ENCODE peak calls at places on chromosomes 2 and 18, in eight cellular contexts. F is astrocyte, W is fibroblast of lung, U is heart right ventricle, I is cardiac fibroblast, K is neural crest cell, Q is AG04450, J is WERI-Rb-1. S is an unnamed sample.

GRCh38 chr2:172096661-172097547 is 5.8 kb downstream of the DLX2 start:
- DNase-seq in J (no peak), I (peak; percentile 70), U (no peak), F (peak; percentile 39), K (peak; percentile 35), Q (no peak), W (no peak), S (no peak)

GRCh38 chr18:42271656-42272355 is 316.8 kb downstream of the PIK3C3 start:
- DNase-seq in K (no peak), Q (no peak), F (no peak), W (no peak), I (no peak), U (no peak), J (no peak), S (no peak)

GRCh38 chr2:225207471-225207870 is 165.2 kb upstream of the DOCK10 start:
- DNase-seq in K (no peak), U (no peak), J (no peak), F (no peak), I (no peak), Q (no peak), W (no peak), S (no peak)

GRCh38 chr2:134508396-134508795 is 210.4 kb downstream of the TMEM163 start:
- DNase-seq in U (no peak), J (no peak), K (no peak), F (no peak), I (no peak), Q (no peak), W (no peak), S (no peak)

GRCh38 chr2:231706731-231707624 is 1.3 kb upstream of the PTMA start:
- DNase-seq in F (peak; percentile 98), K (peak; percentile 99), I (peak; percentile 99), Q (peak; percentile 97), W (peak; percentile 99), J (peak; percentile 98), U (peak; percentile 97), S (peak; percentile 86)

GRCh38 chr18:23453657-23454011 is 547 bp downstream of the RIOK3 start:
- DNase-seq in J (no peak), Q (no peak), F (peak; percentile 69), W (peak; percentile 56), I (peak; percentile 48), K (no peak), U (no peak), S (no peak)

GRCh38 chr2:20314562-20315521 is 35.8 kb downstream of the PUM2 start:
- DNase-seq in U (no peak), K (no peak), I (no peak), F (peak; percentile 20), Q (no peak), W (no peak), J (no peak), S (no peak)

GRCh38 chr2:11967946-11968465 is 221.6 kb downstream of the LPIN1 start:
- DNase-seq in F (peak; percentile 82), J (peak; percentile 93), Q (no peak), U (peak; percentile 59), I (peak; percentile 82), K (no peak), W (peak; percentile 61), S (no peak)

GRCh38 chr2:55771612-55772011 is 78.0 kb upstream of the PNPT1 start:
- DNase-seq in Q (no peak), W (peak; percentile 75), I (peak; percentile 75), F (peak; percentile 25), U (no peak), J (no peak), K (no peak), S (no peak)

GRCh38 chr2:1892529-1893250 is 148.4 kb upstream of the PXDN start:
- DNase-seq in U (no peak), F (no peak), I (no peak), J (peak; percentile 62), Q (no peak), W (no peak), K (no peak), S (no peak)

GRCh38 chr18:58335821-58336220 is 291.8 kb downstream of the NEDD4L start:
- DNase-seq in F (peak; percentile 27), W (no peak), J (no peak), K (no peak), U (no peak), I (no peak), Q (no peak), S (no peak)
- TF ChIP-seq CTCF in F (no peak), W (peak; percentile 36), J (peak; percentile 10), K (peak; percentile 35), U (no peak), I (peak; percentile 24), Q (peak; percentile 41), S (no peak)

GRCh38 chr2:169476459-169476858 is 2.8 kb upstream of the BBS5 start:
- DNase-seq in F (peak; percentile 46), J (no peak), U (no peak), W (peak; percentile 15), K (no peak), Q (no peak), I (no peak), S (no peak)

GRCh38 chr2:169478339-169478738 is 955 bp upstream of the BBS5 start:
- DNase-seq in Q (no peak), J (no peak), I (peak; percentile 76), K (no peak), F (peak; percentile 27), W (peak; percentile 67), U (no peak), S (no peak)

GRCh38 chr2:169480079-169480465 is 778 bp downstream of the BBS5 start:
- DNase-seq in J (no peak), Q (no peak), I (peak; percentile 13), K (no peak), F (no peak), U (no peak), W (peak; percentile 22), S (no peak)

GRCh38 chr2:169478745-169479256 is 493 bp upstream of the BBS5 start:
- DNase-seq in I (no peak), W (no peak), K (no peak), U (no peak), J (no peak), Q (no peak), F (no peak), S (no peak)

DNA sequence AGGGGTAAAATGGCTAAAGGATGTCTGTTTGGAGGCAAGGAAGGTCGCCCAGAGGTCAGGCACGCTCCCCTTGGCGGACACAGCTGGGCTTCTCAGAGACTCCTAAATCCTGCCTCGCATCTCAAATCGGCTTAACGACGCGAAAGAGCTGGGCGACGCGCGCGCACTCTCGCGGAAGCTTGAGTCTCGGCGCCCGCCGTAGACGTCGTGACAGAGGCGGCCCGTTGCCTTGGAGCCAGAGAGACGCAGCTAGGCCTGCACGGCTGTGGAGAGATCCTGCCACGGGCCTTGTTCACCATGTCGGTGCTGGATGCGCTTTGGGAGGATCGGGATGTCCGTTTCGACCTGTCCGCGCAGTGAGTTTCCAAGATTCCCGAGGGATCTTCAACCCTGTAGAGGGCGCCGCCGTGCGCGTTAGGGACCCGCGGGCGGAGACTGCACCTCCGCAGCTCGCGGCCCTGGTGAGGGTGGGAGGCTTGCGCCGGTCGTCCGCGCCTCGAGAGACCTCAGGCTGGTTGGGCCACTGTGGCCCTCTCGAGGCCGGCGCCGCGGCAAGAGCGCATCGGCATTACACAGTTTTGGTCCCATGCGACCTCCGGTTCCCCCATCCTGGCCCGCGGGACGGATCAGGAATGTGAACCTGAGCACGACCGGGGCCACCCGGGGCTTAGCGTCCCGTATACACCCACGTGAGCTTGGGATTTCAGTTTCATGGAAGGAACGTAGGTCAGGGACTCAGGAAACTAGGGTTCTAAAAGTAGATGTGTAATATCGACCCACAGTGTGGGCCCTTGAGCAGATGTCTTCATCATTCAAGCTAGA is at the start of gene BBS5:
- DNase-seq in K (peak; percentile 63), Q (peak; percentile 58), J (peak; percentile 92), I (peak; percentile 89), U (peak; percentile 84), F (peak; percentile 81), W (peak; percentile 88), S (peak; percentile 33)
- TF ChIP-seq CTCF in K (peak; percentile 62), Q (peak; percentile 62), J (peak; percentile 55), I (peak; percentile 43), U (peak; percentile 24), F (peak; percentile 23), W (peak; percentile 55), S (no peak)

GRCh38 chr2:144071461-144071860 is 448.5 kb downstream of the ZEB2 start:
- DNase-seq in I (peak; percentile 46), W (peak; percentile 77), F (no peak), J (no peak), K (no peak), Q (peak; percentile 50), U (no peak), S (no peak)
- TF ChIP-seq CTCF in I (peak; percentile 67), W (peak; percentile 63), F (peak; percentile 48), J (no peak), K (no peak), Q (peak; percentile 80), U (no peak), S (no peak)

GRCh38 chr2:237464757-237465391 is 22.2 kb upstream of the MLPH start:
- DNase-seq in J (no peak), U (no peak), W (no peak), Q (no peak), K (no peak), I (no peak), F (no peak), S (no peak)
- TF ChIP-seq CTCF in J (no peak), U (no peak), W (no peak), Q (peak; percentile 29), K (no peak), I (no peak), F (no peak), S (no peak)

GRCh38 chr2:164922119-164922518 is 33.2 kb downstream of the SLC38A11 start:
- DNase-seq in W (peak; percentile 7), F (no peak), I (no peak), Q (no peak), K (no peak), U (no peak), J (no peak), S (no peak)

GRCh38 chr2:164913640-164914346 is 41.5 kb downstream of the SLC38A11 start:
- DNase-seq in U (no peak), K (no peak), I (peak; percentile 41), W (peak; percentile 34), J (no peak), Q (no peak), F (peak; percentile 52), S (no peak)

GRCh38 chr2:164920430-164920829 is 34.9 kb downstream of the SLC38A11 start:
- DNase-seq in Q (peak; percentile 81), K (no peak), U (no peak), W (peak; percentile 83), I (peak; percentile 79), J (no peak), F (peak; percentile 90), S (no peak)

GRCh38 chr2:164913011-164913410 is 42.3 kb downstream of the SLC38A11 start:
- DNase-seq in J (no peak), I (no peak), F (no peak), W (no peak), Q (no peak), U (no peak), K (no peak), S (no peak)

DNA sequence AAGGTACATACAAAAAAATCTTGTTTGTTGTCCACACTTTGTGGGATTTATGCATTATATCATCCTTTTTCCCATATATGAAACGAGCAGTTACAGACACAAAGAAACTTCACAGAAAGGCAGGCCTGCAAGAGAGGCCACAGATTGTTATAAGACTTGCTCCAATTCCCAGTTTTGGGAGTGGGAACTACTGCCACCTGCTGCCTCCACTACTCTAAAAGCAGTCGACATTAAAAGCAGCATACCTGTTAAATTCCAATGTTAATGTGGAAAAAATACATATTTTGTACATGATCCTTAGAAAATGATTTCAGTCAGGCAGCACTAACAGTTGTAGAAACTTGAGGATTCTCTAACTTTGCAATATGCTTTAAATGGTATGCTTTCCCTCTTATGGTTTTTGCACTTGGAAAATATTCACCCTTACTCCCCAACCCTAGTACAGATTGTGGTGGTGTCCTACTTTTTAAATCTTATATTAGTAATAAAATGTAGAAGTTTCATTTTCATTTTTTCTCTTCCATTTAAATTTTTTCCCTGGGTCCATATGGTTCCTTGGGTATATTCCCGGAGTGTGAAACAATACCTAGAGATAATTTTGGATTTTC is 37.9 kb downstream of the SLC38A11 start:
- DNase-seq in U (peak; percentile 16), W (peak; percentile 35), J (peak; percentile 63), I (peak; percentile 63), F (no peak), K (no peak), Q (no peak), S (no peak)
- TF ChIP-seq CTCF in U (peak; percentile 23), W (peak; percentile 48), J (peak; percentile 62), I (peak; percentile 52), F (peak; percentile 40), K (peak; percentile 66), Q (peak; percentile 52), S (no peak)